ENCODE peak calls at places on chromosomes 12 and 14, in six cellular contexts. One of them, this sample, is unnamed.
A peak's percentile ranks its signal among the peaks of the same experiment; 100 is the strongest.

GRCh38 chr14:90281261-90281660 is 24.9 kb downstream of the PSMC1 start:
- DNase-seq in fibroblast of the aortic adventitia: peak; percentile 63
- DNase-seq in ovary: no peak
- DNase-seq in foreskin fibroblast: peak; percentile 73
- DNase-seq in heart left ventricle: no peak
- DNase-seq in thoracic aorta: no peak
- DNase-seq in this sample: no peak

GRCh38 chr14:65073605-65074201 is 28.6 kb downstream of the MAX start:
- DNase-seq in fibroblast of the aortic adventitia: no peak
- DNase-seq in ovary: no peak
- DNase-seq in foreskin fibroblast: no peak
- DNase-seq in heart left ventricle: no peak
- DNase-seq in thoracic aorta: no peak
- DNase-seq in this sample: no peak

GRCh38 chr12:81010641-81011040 is 67.2 kb upstream of the ACSS3 start:
- DNase-seq in fibroblast of the aortic adventitia: peak; percentile 1
- DNase-seq in ovary: no peak
- DNase-seq in foreskin fibroblast: no peak
- DNase-seq in heart left ventricle: no peak
- DNase-seq in thoracic aorta: no peak
- DNase-seq in this sample: no peak

GRCh38 chr12:78802593-78802992 is 62.0 kb upstream of the SYT1 start:
- DNase-seq in fibroblast of the aortic adventitia: peak; percentile 81
- DNase-seq in ovary: no peak
- DNase-seq in foreskin fibroblast: peak; percentile 47
- DNase-seq in heart left ventricle: no peak
- DNase-seq in thoracic aorta: no peak
- DNase-seq in this sample: no peak

GRCh38 chr12:91222746-91223145 is 40.1 kb upstream of the DCN start:
- DNase-seq in fibroblast of the aortic adventitia: peak; percentile 77
- DNase-seq in ovary: no peak
- DNase-seq in foreskin fibroblast: peak; percentile 47
- DNase-seq in heart left ventricle: no peak
- DNase-seq in thoracic aorta: no peak
- DNase-seq in this sample: no peak

GRCh38 chr14:60349663-60350365 is 100.8 kb downstream of the PPM1A start:
- DNase-seq in fibroblast of the aortic adventitia: peak; percentile 80
- DNase-seq in ovary: peak; percentile 11
- DNase-seq in foreskin fibroblast: peak; percentile 20
- DNase-seq in heart left ventricle: peak; percentile 20
- DNase-seq in thoracic aorta: no peak
- DNase-seq in this sample: peak; percentile 16

GRCh38 chr12:60112778-60113177 is 516.9 kb downstream of the SLC16A7 start:
- DNase-seq in fibroblast of the aortic adventitia: no peak
- DNase-seq in ovary: no peak
- DNase-seq in foreskin fibroblast: no peak
- DNase-seq in heart left ventricle: no peak
- DNase-seq in thoracic aorta: no peak
- DNase-seq in this sample: no peak

GRCh38 chr12:4269279-4269991 is 4.1 kb upstream of the CCND2 start:
- DNase-seq in fibroblast of the aortic adventitia: no peak
- DNase-seq in ovary: peak; percentile 83
- DNase-seq in foreskin fibroblast: no peak
- DNase-seq in heart left ventricle: peak; percentile 93
- DNase-seq in thoracic aorta: peak; percentile 64
- DNase-seq in this sample: no peak

GRCh38 chr14:78848234-78848820 is 678.2 kb downstream of the NRXN3 start:
- DNase-seq in fibroblast of the aortic adventitia: peak; percentile 14
- DNase-seq in ovary: peak; percentile 13
- DNase-seq in foreskin fibroblast: peak; percentile 2
- DNase-seq in heart left ventricle: no peak
- DNase-seq in thoracic aorta: no peak
- DNase-seq in this sample: no peak

GRCh38 chr12:98418357-98419075 is 96.9 kb upstream of the TMPO start:
- DNase-seq in fibroblast of the aortic adventitia: peak; percentile 99
- DNase-seq in ovary: peak; percentile 78
- DNase-seq in foreskin fibroblast: peak; percentile 85
- DNase-seq in heart left ventricle: peak; percentile 82
- DNase-seq in thoracic aorta: peak; percentile 88
- DNase-seq in this sample: peak; percentile 96

GRCh38 chr14:75001899-75002298 is 822 bp upstream of the EIF2B2 start:
- DNase-seq in fibroblast of the aortic adventitia: no peak
- DNase-seq in ovary: no peak
- DNase-seq in foreskin fibroblast: no peak
- DNase-seq in heart left ventricle: no peak
- DNase-seq in thoracic aorta: no peak
- DNase-seq in this sample: no peak

GRCh38 chr12:24230061-24230460 is 280.6 kb upstream of the SOX5 start:
- DNase-seq in fibroblast of the aortic adventitia: no peak
- DNase-seq in ovary: no peak
- DNase-seq in foreskin fibroblast: no peak
- DNase-seq in heart left ventricle: no peak
- DNase-seq in thoracic aorta: no peak
- DNase-seq in this sample: no peak
- H3K4me3 ChIP-seq in fibroblast of the aortic adventitia: no peak overlapping the region
- H3K4me3 ChIP-seq in ovary: no peak overlapping the region
- H3K4me3 ChIP-seq in foreskin fibroblast: no peak overlapping the region
- H3K4me3 ChIP-seq in heart left ventricle: no peak overlapping the region
- H3K4me3 ChIP-seq in thoracic aorta: no peak overlapping the region
- H3K4me3 ChIP-seq in this sample: no peak overlapping the region

GRCh38 chr14:20487402-20487742 is 18.0 kb upstream of the RNASE10 start:
- DNase-seq in fibroblast of the aortic adventitia: no peak
- DNase-seq in ovary: no peak
- DNase-seq in foreskin fibroblast: no peak
- DNase-seq in heart left ventricle: no peak
- DNase-seq in thoracic aorta: no peak
- DNase-seq in this sample: no peak
- TF ChIP-seq CTCF in fibroblast of the aortic adventitia: no peak
- TF ChIP-seq CTCF in ovary: no peak
- TF ChIP-seq CTCF in foreskin fibroblast: no peak
- TF ChIP-seq CTCF in heart left ventricle: no peak
- TF ChIP-seq CTCF in thoracic aorta: no peak
- TF ChIP-seq CTCF in this sample: no peak

GRCh38 chr12:1815814-1816729 is 4.3 kb upstream of the LRTM2 start:
- DNase-seq in fibroblast of the aortic adventitia: no peak
- DNase-seq in ovary: no peak
- DNase-seq in foreskin fibroblast: no peak
- DNase-seq in heart left ventricle: no peak
- DNase-seq in thoracic aorta: no peak
- DNase-seq in this sample: no peak
- H3K4me3 ChIP-seq in fibroblast of the aortic adventitia: no peak overlapping the region
- H3K4me3 ChIP-seq in ovary: no peak overlapping the region
- H3K4me3 ChIP-seq in foreskin fibroblast: no peak overlapping the region
- H3K4me3 ChIP-seq in heart left ventricle: no peak overlapping the region
- H3K4me3 ChIP-seq in thoracic aorta: no peak overlapping the region
- H3K4me3 ChIP-seq in this sample: no peak overlapping the region

GRCh38 chr12:115570271-115570777 is 707.2 kb downstream of the MED13L start:
- DNase-seq in fibroblast of the aortic adventitia: peak; percentile 13
- DNase-seq in ovary: no peak
- DNase-seq in foreskin fibroblast: peak; percentile 50
- DNase-seq in heart left ventricle: no peak
- DNase-seq in thoracic aorta: no peak
- DNase-seq in this sample: peak; percentile 35

GRCh38 chr12:115569694-115570093 is 707.8 kb downstream of the MED13L start:
- DNase-seq in fibroblast of the aortic adventitia: no peak
- DNase-seq in ovary: no peak
- DNase-seq in foreskin fibroblast: no peak
- DNase-seq in heart left ventricle: no peak
- DNase-seq in thoracic aorta: no peak
- DNase-seq in this sample: peak; percentile 1

GRCh38 chr12:115571027-115571426 is 706.5 kb downstream of the MED13L start:
- DNase-seq in fibroblast of the aortic adventitia: no peak
- DNase-seq in ovary: no peak
- DNase-seq in foreskin fibroblast: no peak
- DNase-seq in heart left ventricle: no peak
- DNase-seq in thoracic aorta: no peak
- DNase-seq in this sample: no peak

GRCh38 chr12:115572440-115572839 is 705.1 kb downstream of the MED13L start:
- DNase-seq in fibroblast of the aortic adventitia: peak; percentile 31
- DNase-seq in ovary: no peak
- DNase-seq in foreskin fibroblast: no peak
- DNase-seq in heart left ventricle: no peak
- DNase-seq in thoracic aorta: no peak
- DNase-seq in this sample: peak; percentile 1

DNA sequence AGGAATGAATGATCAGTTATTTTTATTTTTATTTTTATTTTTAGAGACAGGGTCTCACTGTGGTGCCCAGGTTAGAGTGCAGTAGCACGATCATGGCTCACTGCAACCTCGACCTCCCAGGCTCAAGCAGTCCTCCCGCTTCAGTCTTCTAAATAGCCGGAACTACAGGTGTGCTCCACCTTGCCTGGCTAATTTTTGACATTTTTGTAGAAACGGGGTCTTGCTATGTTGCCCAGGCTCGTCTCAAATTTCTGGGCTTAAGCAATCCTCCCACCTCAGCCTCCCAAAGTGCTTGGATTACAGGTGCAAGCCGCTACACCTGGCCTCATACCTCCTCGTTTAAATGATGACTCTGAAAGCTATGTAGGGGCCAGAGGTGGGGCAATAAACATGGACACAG is 706.0 kb downstream of the MED13L start:
- DNase-seq in fibroblast of the aortic adventitia: no peak
- DNase-seq in ovary: no peak
- DNase-seq in foreskin fibroblast: no peak
- DNase-seq in heart left ventricle: no peak
- DNase-seq in thoracic aorta: no peak
- DNase-seq in this sample: no peak
- TF ChIP-seq CTCF in fibroblast of the aortic adventitia: no peak
- TF ChIP-seq CTCF in ovary: no peak
- TF ChIP-seq CTCF in foreskin fibroblast: no peak
- TF ChIP-seq CTCF in heart left ventricle: no peak
- TF ChIP-seq CTCF in thoracic aorta: no peak
- TF ChIP-seq CTCF in this sample: no peak

DNA sequence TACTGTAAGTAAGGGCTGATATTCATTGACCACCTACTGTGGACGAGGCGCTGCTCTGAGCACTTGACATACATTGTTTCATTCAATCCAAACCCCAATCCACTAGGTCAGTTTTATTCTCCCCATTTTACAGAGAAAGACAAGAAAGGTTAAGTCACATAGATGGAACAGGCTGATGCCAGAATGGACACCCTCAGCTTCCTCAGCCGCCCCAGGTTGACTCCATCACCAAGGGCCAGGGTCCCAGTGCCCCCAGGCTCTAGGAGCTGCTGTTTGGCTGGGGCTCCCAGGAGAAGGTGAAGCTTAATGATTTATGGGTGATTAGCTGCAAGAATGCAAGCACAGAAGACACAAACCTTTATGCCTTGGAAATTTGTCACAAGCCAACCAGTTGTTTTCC is 671 bp upstream of the AQP2 start:
- DNase-seq in fibroblast of the aortic adventitia: no peak
- DNase-seq in ovary: peak; percentile 1
- DNase-seq in foreskin fibroblast: no peak
- DNase-seq in heart left ventricle: no peak
- DNase-seq in thoracic aorta: no peak
- DNase-seq in this sample: no peak
- H3K4me3 ChIP-seq in fibroblast of the aortic adventitia: no peak overlapping the region
- H3K4me3 ChIP-seq in ovary: no peak overlapping the region
- H3K4me3 ChIP-seq in foreskin fibroblast: no peak overlapping the region
- H3K4me3 ChIP-seq in heart left ventricle: no peak overlapping the region
- H3K4me3 ChIP-seq in thoracic aorta: no peak overlapping the region
- H3K4me3 ChIP-seq in this sample: no peak overlapping the region